ENCODE peak calls at places on chromosomes 4 and X, in four cellular contexts. N is PC-3, J is left lung, E is Peyer's patch. A is an unnamed sample.

GRCh38 chr4:159267023-159267939 is 164.4 kb downstream of the RAPGEF2 start:
- DNase-seq in E (no peak), N (no peak), J (no peak), A (no peak)

GRCh38 chr4:85565761-85566480 is 91.0 kb downstream of the ARHGAP24 start:
- DNase-seq in N (no peak), J (no peak), E (no peak), A (no peak)

GRCh38 chrX:16215660-16216059 is 48.4 kb downstream of the MAGEB17 start:
- DNase-seq in N (no peak), J (no peak), E (no peak), A (no peak)

GRCh38 chr4:69617083-69617694 is 22.3 kb downstream of the UGT2A2 start:
- DNase-seq in E (no peak), J (no peak), N (peak), A (no peak)

GRCh38 chr4:47570816-47571215 is 85.7 kb downstream of the ATP10D start:
- DNase-seq in N (peak), E (no peak), J (no peak), A (no peak)

GRCh38 chr4:182213024-182213423 is 30.2 kb upstream of the TENM3 start:
- DNase-seq in N (no peak), J (no peak), E (no peak), A (no peak)

GRCh38 chr4:101184668-101185067 is 162.7 kb downstream of the PPP3CA start:
- DNase-seq in E (no peak), J (no peak), N (no peak), A (no peak)

GRCh38 chrX:50161143-50161542 is 39.7 kb downstream of the AKAP4 start:
- DNase-seq in J (no peak), E (no peak), N (peak), A (no peak)

GRCh38 chr4:53962516-53963225 is 101.7 kb downstream of the CHIC2 start:
- DNase-seq in J (no peak), N (peak), E (no peak), A (no peak)

GRCh38 chr4:40241936-40242590 is 45.2 kb downstream of the RHOH start:
- DNase-seq in J (no peak), N (no peak), E (no peak), A (no peak)

GRCh38 chr4:24211821-24212220 is 322.0 kb upstream of the PPARGC1A start:
- DNase-seq in J (no peak), E (no peak), N (no peak), A (no peak)

GRCh38 chr4:2179717-2180116 is 62.2 kb downstream of the HAUS3 start:
- DNase-seq in E (no peak), N (no peak), J (no peak), A (no peak)

GRCh38 chrX:15815779-15816452 is 25.6 kb downstream of the ZRSR2 start:
- DNase-seq in E (no peak), N (peak), J (no peak), A (peak)

GRCh38 chr4:74661427-74662171 is 132.7 kb downstream of the BTC start:
- DNase-seq in N (peak), J (no peak), E (no peak), A (no peak)

GRCh38 chr4:163582688-163583087 is 88.2 kb downstream of the TMA16 start:
- DNase-seq in N (peak), E (no peak), J (no peak), A (no peak)

GRCh38 chr4:77190053-77190452 is 33.0 kb downstream of the CCNG2 start:
- DNase-seq in E (no peak), N (peak), J (no peak), A (no peak)

GRCh38 chr4:128228021-128228571 is 59.5 kb downstream of the PGRMC2 start:
- DNase-seq in E (no peak), J (no peak), N (peak), A (no peak)

GRCh38 chrX:10050481-10050880 is 83.3 kb downstream of the CLDN34 start:
- DNase-seq in J (no peak), N (no peak), E (no peak), A (no peak)

GRCh38 chrX:10055430-10055829 is 88.3 kb downstream of the CLDN34 start:
- DNase-seq in N (no peak), E (no peak), J (no peak), A (no peak)

GRCh38 chrX:10054396-10054795 is 87.2 kb downstream of the CLDN34 start:
- DNase-seq in J (no peak), N (no peak), E (no peak), A (no peak)

GRCh38 chrX:10051866-10052265 is 84.7 kb downstream of the CLDN34 start:
- DNase-seq in E (no peak), N (no peak), J (no peak), A (no peak)

DNA sequence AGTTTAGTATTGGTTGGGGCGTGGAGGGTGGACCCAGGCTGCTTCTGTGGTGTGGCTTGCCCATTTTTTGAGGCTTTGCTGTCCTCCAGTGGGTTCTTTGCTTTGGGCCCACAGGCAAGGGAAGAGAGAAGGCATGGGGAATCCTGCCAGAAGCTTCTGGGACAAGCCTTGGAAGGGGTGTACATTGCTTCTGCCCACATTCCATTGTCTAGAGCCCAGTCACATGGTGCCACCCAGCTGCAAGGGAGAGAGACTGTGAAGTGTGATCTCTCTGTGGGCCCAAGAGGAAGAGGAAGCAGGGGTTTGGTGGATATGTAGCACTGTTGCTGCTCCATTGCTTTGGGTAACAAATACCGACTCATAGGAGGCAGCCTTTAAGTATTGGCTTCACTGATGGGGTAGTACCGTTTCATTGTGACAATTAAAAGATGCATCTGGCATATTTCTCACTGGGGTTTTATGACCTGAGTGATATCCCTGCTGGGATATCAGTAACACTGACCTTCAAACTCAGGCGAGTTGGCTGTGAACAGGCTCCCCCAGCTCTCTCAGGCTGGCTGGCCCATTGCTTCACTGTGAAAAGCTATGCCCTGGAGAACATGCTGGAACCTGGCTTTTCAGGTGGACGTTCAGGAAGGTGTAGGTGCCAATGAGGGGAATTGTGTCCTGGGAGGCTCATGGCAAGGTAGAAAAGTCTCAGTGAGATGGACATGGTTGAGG is 85.9 kb downstream of the CLDN34 start:
- DNase-seq in N (no peak), E (no peak), J (no peak), A (no peak)
- H3K27ac ChIP-seq in N (no peak), E (no peak), J (peak), A (no peak)

DNA sequence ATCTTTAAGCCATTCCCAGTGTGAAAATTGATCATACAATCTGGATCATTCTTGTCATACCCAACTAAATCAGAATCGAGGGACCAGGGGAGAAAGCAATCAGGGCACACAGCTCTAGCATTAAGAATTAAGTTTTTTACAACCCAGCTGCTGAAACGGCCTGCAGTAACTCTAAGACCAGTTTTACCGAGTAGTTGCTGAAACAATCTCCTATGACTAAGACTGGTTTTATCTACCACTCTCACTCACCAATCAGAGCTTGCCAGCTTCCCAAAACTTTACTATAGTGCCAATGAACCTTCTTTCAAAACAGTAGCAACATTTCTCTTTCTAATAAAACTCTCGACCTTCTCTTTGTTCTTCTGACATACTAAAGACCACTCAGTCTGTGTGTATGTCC is 2.8 kb upstream of the SAP30 start:
- DNase-seq in J (no peak), N (peak), E (no peak), A (no peak)
- H3K27ac ChIP-seq in J (no peak), N (no peak), E (no peak), A (no peak)

GRCh38 chrX:96909291-96909690 is 25.6 kb downstream of the RPA4 start:
- DNase-seq in N (no peak), E (no peak), J (no peak), A (no peak)
- H3K27ac ChIP-seq in N (no peak), E (no peak), J (no peak), A (no peak)

DNA sequence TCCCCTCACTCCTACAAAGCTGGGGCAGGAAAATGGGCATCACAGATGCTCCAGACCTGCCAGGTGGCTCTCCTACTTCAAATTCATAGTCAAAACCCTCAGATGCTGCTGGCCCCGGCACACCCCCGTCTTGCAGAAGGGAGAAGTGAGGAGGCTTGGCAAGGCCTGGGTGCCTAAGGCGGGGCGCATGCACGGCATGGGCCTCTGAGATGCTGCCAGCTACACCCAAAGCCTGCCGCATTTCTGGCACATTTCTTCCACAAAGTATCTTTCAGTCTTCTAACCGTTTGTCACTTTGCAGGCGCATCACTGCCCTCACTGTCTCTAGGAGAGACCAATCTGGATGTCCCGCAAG is 19.6 kb downstream of the WDR1 start:
- DNase-seq in E (no peak), J (no peak), N (no peak), A (no peak)
- H3K27ac ChIP-seq in E (peak), J (peak), N (peak), A (peak)

DNA sequence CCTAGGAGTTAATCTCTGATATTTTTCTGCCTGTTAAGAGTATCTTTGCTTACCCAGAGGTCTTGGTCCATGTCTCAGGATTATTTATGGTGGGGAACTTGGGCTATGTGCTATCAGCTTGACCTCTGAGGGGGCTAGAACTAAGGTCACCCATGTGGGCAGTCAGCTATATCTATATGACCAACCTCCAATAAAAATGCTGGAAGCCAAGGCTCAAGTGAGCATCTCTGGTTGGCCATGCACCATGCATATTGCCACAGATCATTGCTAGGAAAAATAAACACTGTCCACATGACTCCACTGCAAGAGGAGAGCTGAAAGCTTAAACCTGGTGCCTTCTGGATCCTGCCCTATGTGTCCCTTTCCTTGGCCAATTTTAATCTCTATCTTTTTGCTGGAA is 196.5 kb upstream of the SLC7A11 start:
- DNase-seq in J (no peak), N (no peak), E (no peak), A (no peak)
- H3K27ac ChIP-seq in J (no peak), N (no peak), E (no peak), A (no peak)

DNA sequence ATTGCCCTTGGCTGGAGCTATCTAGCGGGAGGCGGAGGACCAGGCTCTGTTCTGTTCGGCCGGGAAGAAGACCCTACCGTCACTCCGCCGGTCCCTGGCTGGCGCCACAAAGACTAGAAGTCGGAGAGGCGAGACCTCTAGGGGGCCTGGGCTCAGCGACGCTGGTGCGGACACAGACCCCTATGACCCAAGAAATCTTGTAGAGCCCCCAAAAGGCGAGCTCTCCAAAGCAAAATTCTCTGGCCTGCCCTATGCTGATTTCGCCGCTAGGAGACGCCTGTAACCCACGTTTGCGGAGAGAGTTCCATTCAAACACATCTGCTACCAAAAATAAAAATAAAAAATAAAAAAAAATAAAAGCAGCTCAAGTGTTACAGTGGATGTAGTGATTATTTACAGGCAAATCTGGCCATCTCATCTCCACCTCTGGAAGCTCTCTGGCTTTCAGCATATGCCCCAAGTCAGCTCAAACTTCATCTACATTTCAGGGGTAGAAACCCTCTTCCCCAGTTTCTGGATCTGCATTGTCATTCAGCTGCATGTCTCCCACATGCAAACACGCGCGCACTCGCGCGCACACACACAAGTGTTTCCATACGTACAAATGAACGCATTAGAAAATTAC is 2.4 kb upstream of the PCDH10 start:
- DNase-seq in N (peak), J (no peak), E (no peak), A (no peak)
- H3K27ac ChIP-seq in N (no peak), J (no peak), E (no peak), A (no peak)

DNA sequence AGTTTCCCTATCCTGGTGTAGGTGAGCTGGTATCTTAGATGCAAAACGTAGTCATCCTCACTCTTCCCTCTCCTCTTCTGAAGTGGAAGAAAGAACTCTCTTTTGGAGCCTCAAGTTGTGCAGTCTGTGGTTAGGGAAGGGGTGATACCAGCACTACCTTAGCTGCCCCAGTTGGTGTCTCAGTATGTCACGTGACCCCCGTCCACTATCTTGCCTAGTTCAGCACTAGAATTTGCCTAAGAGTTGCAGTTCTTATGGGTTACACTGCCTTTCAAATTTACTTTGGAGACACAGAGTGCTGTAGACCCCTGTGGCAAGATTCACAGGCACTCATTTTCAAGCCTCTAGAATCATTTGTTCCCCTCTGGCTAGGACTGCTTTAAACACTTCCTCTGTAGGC is 322.8 kb upstream of the EDA2R start:
- DNase-seq in J (no peak), E (no peak), N (no peak), A (no peak)
- H3K27ac ChIP-seq in J (no peak), E (no peak), N (no peak), A (no peak)

GRCh38 chr4:7826176-7826908 is 113.3 kb downstream of the AFAP1 start:
- DNase-seq in N (no peak), E (no peak), J (no peak), A (no peak)
- H3K27ac ChIP-seq in N (no peak), E (no peak), J (no peak), A (no peak)

A was measured in CD4-positive, alpha-beta memory T cell.